ENCODE peak calls at places on chromosomes 5 and 9, in four cellular contexts. O is SK-N-SH, N is K562, A is HepG2. D is an unnamed sample.

GRCh38 chr9:88777498-88778312 is 213.6 kb upstream of the S1PR3 start:
- DNase-seq in A (no peak), O (no peak), N (no peak), D (no peak)

GRCh38 chr9:133351908-133352634 is 4.1 kb downstream of the RPL7A start:
- DNase-seq in N (peak; percentile 38), A (peak; percentile 74), O (peak; percentile 71), D (no peak)

GRCh38 chr9:104927216-104927911 is 591 bp downstream of the ABCA1 start:
- DNase-seq in O (peak; percentile 66), A (peak; percentile 55), N (no peak), D (no peak)

GRCh38 chr5:173729079-173729765 is 112.8 kb upstream of the BOD1 start:
- DNase-seq in A (no peak), O (no peak), N (no peak), D (no peak)

GRCh38 chr5:107470007-107470582 is 200.6 kb downstream of the EFNA5 start:
- DNase-seq in O (no peak), A (no peak), N (no peak), D (no peak)

GRCh38 chr9:107732781-107733529 is 243.4 kb upstream of the KLF4 start:
- DNase-seq in N (no peak), A (no peak), O (no peak), D (no peak)

GRCh38 chr9:129264388-129264787 is 86.3 kb upstream of the IER5L start:
- DNase-seq in N (no peak), A (no peak), O (no peak), D (no peak)

GRCh38 chr9:87684627-87685204 is 41.2 kb upstream of the CTSL start:
- DNase-seq in N (peak; percentile 60), A (peak; percentile 19), O (peak; percentile 77), D (peak; percentile 15)

GRCh38 chr9:35489313-35490154 is at the start of gene RUSC2:
- DNase-seq in O (peak; percentile 88), N (peak; percentile 79), A (peak; percentile 75), D (peak; percentile 68)

GRCh38 chr9:37027582-37028424 is 6.3 kb downstream of the PAX5 start:
- DNase-seq in O (peak; percentile 99), A (peak; percentile 86), N (peak; percentile 99), D (peak; percentile 92)

GRCh38 chr9:131464354-131465000 is 38.2 kb upstream of the POMT1 start:
- DNase-seq in N (no peak), O (no peak), A (no peak), D (no peak)

GRCh38 chr9:23587903-23588302 is 238.1 kb downstream of the ELAVL2 start:
- DNase-seq in O (no peak), N (no peak), A (no peak), D (no peak)

GRCh38 chr9:23587433-23587832 is 238.6 kb downstream of the ELAVL2 start:
- DNase-seq in O (no peak), A (no peak), N (no peak), D (no peak)

GRCh38 chr9:23582836-23583235 is 243.2 kb downstream of the ELAVL2 start:
- DNase-seq in A (no peak), O (no peak), N (no peak), D (no peak)

GRCh38 chr9:23590601-23591000 is 235.4 kb downstream of the ELAVL2 start:
- DNase-seq in A (no peak), N (no peak), O (no peak), D (no peak)

GRCh38 chr9:23586906-23587305 is 239.1 kb downstream of the ELAVL2 start:
- DNase-seq in A (no peak), N (no peak), O (peak; percentile 29), D (no peak)
- TF ChIP-seq ELF1 in A (no peak), N (no peak), O (no peak), D (no peak)

GRCh38 chr5:11904270-11904906 is at the start of gene CTNND2:
- DNase-seq in O (peak; percentile 72), A (no peak), N (no peak), D (no peak)

GRCh38 chr5:11902304-11902703 is 1.9 kb downstream of the CTNND2 start:
- DNase-seq in A (no peak), N (no peak), O (no peak), D (no peak)

GRCh38 chr5:11903121-11903613 is 1.1 kb downstream of the CTNND2 start:
- DNase-seq in O (no peak), N (no peak), A (no peak), D (no peak)

GRCh38 chr5:11905209-11905608 is 963 bp upstream of the CTNND2 start:
- DNase-seq in A (no peak), O (no peak), N (no peak), D (no peak)

GRCh38 chr5:11903614-11904269 is 504 bp downstream of the CTNND2 start:
- DNase-seq in A (no peak), N (no peak), O (peak; percentile 68), D (no peak)
- TF ChIP-seq ELF1 in A (no peak), N (no peak), O (no peak), D (no peak)

DNA sequence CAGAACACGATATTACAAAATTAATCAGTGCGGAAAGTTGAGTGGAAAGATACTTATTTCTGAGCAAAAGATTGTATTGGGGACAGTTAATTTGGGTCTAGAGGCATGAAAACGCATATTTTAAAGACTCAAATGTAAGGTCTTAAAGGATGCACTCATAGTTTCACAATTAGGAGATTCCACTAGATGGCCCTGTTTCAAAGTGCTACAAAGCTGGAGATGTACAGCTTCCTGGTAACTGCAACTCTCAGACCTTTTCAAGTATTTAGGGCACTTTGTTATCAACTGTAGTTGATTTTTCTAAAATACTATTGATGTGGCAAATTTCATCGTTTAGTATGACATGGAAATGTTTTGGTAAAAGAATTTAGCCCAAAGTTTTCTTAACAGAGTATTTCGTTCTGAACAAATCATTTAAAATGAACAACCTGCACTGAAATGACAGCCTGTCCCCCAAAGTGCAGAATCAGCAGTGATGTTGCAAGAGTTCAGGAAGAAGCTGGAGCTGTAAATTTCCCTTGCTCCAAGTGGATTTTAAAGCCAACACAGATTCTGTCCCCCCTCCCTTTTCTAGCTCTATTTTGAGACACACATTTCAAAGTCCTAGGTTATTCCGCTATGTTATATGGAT is 16.2 kb upstream of the NDUFB6 start:
- DNase-seq in A (peak; percentile 28), O (peak; percentile 58), N (no peak), D (peak; percentile 38)
- TF ChIP-seq ELF1 in A (no peak), O (peak; percentile 16), N (no peak), D (no peak)

DNA sequence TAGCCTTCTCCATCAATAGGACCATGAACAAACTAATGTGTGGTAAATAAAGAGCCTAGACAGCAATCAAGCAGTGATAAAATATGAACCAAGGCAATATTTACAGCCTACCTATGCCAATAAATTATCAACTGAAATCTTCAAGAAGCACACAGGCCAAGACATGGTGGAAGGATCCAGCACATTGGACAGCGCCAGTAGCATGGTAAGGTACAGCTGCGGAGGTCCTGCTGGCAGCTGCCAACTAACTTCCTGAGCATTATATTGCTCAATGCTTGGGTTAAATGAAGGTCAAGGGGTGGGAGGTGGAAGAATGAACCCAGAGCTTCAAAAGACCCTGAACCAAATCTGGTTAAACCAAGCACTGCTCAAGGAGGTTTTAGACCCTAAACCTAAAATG is 16.5 kb upstream of the SPDL1 start:
- DNase-seq in A (no peak), O (no peak), N (no peak), D (no peak)
- TF ChIP-seq ELF1 in A (no peak), O (no peak), N (no peak), D (no peak)

GRCh38 chr5:133147411-133147810 is 95.6 kb downstream of the HSPA4 start:
- DNase-seq in N (no peak), O (no peak), A (no peak), D (no peak)
- TF ChIP-seq ELF1 in N (no peak), O (no peak), A (no peak), D (no peak)

DNA sequence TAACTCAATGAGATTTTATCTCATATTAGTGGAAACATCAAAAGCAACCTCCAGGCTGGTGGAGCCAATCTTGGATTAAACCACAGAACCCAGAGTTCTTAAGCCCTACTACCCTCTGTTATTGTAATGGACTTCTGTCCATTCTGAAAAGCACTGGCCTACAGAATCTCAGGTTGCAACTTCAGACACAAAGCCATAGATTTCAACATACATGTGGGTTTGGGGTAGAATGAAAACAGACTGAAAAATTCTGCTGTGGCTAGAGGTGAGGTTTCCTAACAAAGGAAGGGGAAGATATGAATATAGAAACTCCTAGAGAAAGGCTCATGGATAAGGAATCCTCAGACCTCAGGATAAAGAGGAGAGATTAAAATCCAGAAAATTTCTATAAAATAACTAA is 569.8 kb upstream of the RIOK2 start:
- DNase-seq in A (no peak), N (no peak), O (no peak), D (no peak)
- TF ChIP-seq ELF1 in A (no peak), N (no peak), O (no peak), D (no peak)